ENCODE peak calls at places on chromosomes 6 and 20, in six cellular contexts. One of them, this sample, is unnamed.

GRCh38 chr6:169722362-169723199 is 1.7 kb downstream of the PHF10 start:
- DNase-seq in astrocyte: peak; percentile 85
- DNase-seq in prostate gland: peak; percentile 43
- DNase-seq in H9: peak; percentile 34
- DNase-seq in left ventricle myocardium inferior: peak; percentile 42
- DNase-seq in psoas muscle: peak; percentile 33
- DNase-seq in this sample: peak; percentile 61

GRCh38 chr6:23073851-23074250 is 504.5 kb downstream of the HDGFL1 start:
- DNase-seq in H9: no peak
- DNase-seq in prostate gland: no peak
- DNase-seq in left ventricle myocardium inferior: no peak
- DNase-seq in psoas muscle: no peak
- DNase-seq in astrocyte: no peak
- DNase-seq in this sample: no peak

GRCh38 chr6:117483004-117483644 is 650 bp downstream of the DCBLD1 start:
- DNase-seq in psoas muscle: peak; percentile 64
- DNase-seq in left ventricle myocardium inferior: peak; percentile 66
- DNase-seq in astrocyte: no peak
- DNase-seq in prostate gland: peak; percentile 33
- DNase-seq in H9: peak; percentile 62
- DNase-seq in this sample: no peak

GRCh38 chr6:170284126-170284773 is 6.6 kb downstream of the DLL1 start:
- DNase-seq in psoas muscle: no peak
- DNase-seq in prostate gland: no peak
- DNase-seq in left ventricle myocardium inferior: no peak
- DNase-seq in astrocyte: no peak
- DNase-seq in H9: no peak
- DNase-seq in this sample: no peak

GRCh38 chr20:19890358-19891117 is 126.6 kb upstream of the NAA20 start:
- DNase-seq in psoas muscle: no peak
- DNase-seq in H9: no peak
- DNase-seq in left ventricle myocardium inferior: no peak
- DNase-seq in prostate gland: no peak
- DNase-seq in astrocyte: no peak
- DNase-seq in this sample: no peak

GRCh38 chr6:3946779-3947178 is 97.6 kb downstream of the FAM50B start:
- DNase-seq in astrocyte: no peak
- DNase-seq in left ventricle myocardium inferior: no peak
- DNase-seq in H9: peak; percentile 52
- DNase-seq in psoas muscle: no peak
- DNase-seq in prostate gland: no peak
- DNase-seq in this sample: no peak

GRCh38 chr6:13810688-13811446 is 3.5 kb downstream of the MCUR1 start:
- DNase-seq in left ventricle myocardium inferior: no peak
- DNase-seq in psoas muscle: no peak
- DNase-seq in prostate gland: no peak
- DNase-seq in H9: no peak
- DNase-seq in astrocyte: no peak
- DNase-seq in this sample: no peak

GRCh38 chr6:153015094-153015645 is 12.7 kb upstream of the MTRF1L start:
- DNase-seq in H9: no peak
- DNase-seq in left ventricle myocardium inferior: no peak
- DNase-seq in psoas muscle: no peak
- DNase-seq in prostate gland: no peak
- DNase-seq in astrocyte: no peak
- DNase-seq in this sample: no peak

DNA sequence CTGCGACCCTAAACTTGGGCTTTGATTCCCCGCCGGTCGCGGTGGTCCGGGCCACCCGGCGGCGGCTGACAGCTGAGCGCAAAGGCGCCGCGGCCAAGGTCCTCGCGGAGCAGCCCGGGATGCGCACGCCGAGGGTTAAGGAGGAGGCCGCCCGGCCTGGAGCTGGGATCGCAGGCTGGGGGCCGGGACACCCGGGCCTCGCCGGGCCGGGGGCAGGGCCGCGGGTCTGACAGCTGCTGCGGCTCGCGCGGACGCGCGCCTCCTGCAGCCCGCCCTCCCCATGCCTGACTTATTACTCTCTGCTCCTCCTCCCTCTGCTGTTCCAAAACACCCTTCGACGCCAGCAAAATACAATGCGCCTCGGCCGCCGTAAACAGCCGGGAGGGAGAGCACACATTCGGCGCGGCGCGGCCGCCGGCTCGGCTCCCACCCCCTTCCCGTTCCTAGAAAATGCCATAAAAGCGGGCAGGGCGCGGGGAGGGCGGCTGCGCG is 743 bp downstream of the BACH2 start:
- DNase-seq in prostate gland: peak; percentile 71
- DNase-seq in astrocyte: peak; percentile 71
- DNase-seq in psoas muscle: peak; percentile 71
- DNase-seq in H9: peak; percentile 56
- DNase-seq in left ventricle myocardium inferior: peak; percentile 61
- DNase-seq in this sample: peak; percentile 45
- H3K27me3 ChIP-seq in prostate gland: no peaks in the 10 kb centered on the region
- H3K27me3 ChIP-seq in astrocyte: peaks cover 11% of the 10 kb centered on the region
- H3K27me3 ChIP-seq in psoas muscle: no peaks in the 10 kb centered on the region
- H3K27me3 ChIP-seq in H9: peaks cover 18% of the 10 kb centered on the region
- H3K27me3 ChIP-seq in left ventricle myocardium inferior: no peaks in the 10 kb centered on the region
- H3K27me3 ChIP-seq in this sample: peaks cover 27% of the 10 kb centered on the region

GRCh38 chr20:32444474-32445220 is 86.5 kb downstream of the ASXL1 start:
- DNase-seq in left ventricle myocardium inferior: no peak
- DNase-seq in prostate gland: no peak
- DNase-seq in psoas muscle: no peak
- DNase-seq in H9: peak; percentile 20
- DNase-seq in astrocyte: no peak
- DNase-seq in this sample: no peak

GRCh38 chr20:32441638-32442037 is 83.5 kb downstream of the ASXL1 start:
- DNase-seq in psoas muscle: no peak
- DNase-seq in H9: no peak
- DNase-seq in left ventricle myocardium inferior: no peak
- DNase-seq in prostate gland: no peak
- DNase-seq in astrocyte: no peak
- DNase-seq in this sample: no peak

GRCh38 chr20:32445539-32446273 is 87.6 kb downstream of the ASXL1 start:
- DNase-seq in astrocyte: no peak
- DNase-seq in H9: peak; percentile 34
- DNase-seq in psoas muscle: no peak
- DNase-seq in left ventricle myocardium inferior: no peak
- DNase-seq in prostate gland: no peak
- DNase-seq in this sample: no peak

GRCh38 chr20:32442630-32443029 is 84.5 kb downstream of the ASXL1 start:
- DNase-seq in H9: no peak
- DNase-seq in psoas muscle: no peak
- DNase-seq in left ventricle myocardium inferior: no peak
- DNase-seq in astrocyte: no peak
- DNase-seq in prostate gland: no peak
- DNase-seq in this sample: no peak

GRCh38 chr20:32443386-32443974 is 85.3 kb downstream of the ASXL1 start:
- DNase-seq in prostate gland: no peak
- DNase-seq in psoas muscle: no peak
- DNase-seq in H9: no peak
- DNase-seq in astrocyte: no peak
- DNase-seq in left ventricle myocardium inferior: no peak
- DNase-seq in this sample: no peak
- TF ChIP-seq CTCF in prostate gland: no peak
- TF ChIP-seq CTCF in psoas muscle: no peak
- TF ChIP-seq CTCF in H9: no peak
- TF ChIP-seq CTCF in astrocyte: no peak
- TF ChIP-seq CTCF in left ventricle myocardium inferior: no peak
- TF ChIP-seq CTCF in this sample: no peak

GRCh38 chr20:63139369-63139768 is 76.6 kb downstream of the YTHDF1 start:
- DNase-seq in psoas muscle: no peak
- DNase-seq in astrocyte: no peak
- DNase-seq in left ventricle myocardium inferior: no peak
- DNase-seq in H9: no peak
- DNase-seq in prostate gland: no peak
- DNase-seq in this sample: no peak

GRCh38 chr20:63140683-63141433 is 75.1 kb downstream of the YTHDF1 start:
- DNase-seq in prostate gland: no peak
- DNase-seq in H9: no peak
- DNase-seq in psoas muscle: peak; percentile 7
- DNase-seq in left ventricle myocardium inferior: no peak
- DNase-seq in astrocyte: no peak
- DNase-seq in this sample: no peak

GRCh38 chr20:63142933-63143332 is 73.0 kb downstream of the YTHDF1 start:
- DNase-seq in prostate gland: no peak
- DNase-seq in left ventricle myocardium inferior: no peak
- DNase-seq in psoas muscle: no peak
- DNase-seq in H9: no peak
- DNase-seq in astrocyte: no peak
- DNase-seq in this sample: no peak

GRCh38 chr20:63139856-63140255 is 76.1 kb downstream of the YTHDF1 start:
- DNase-seq in left ventricle myocardium inferior: no peak
- DNase-seq in psoas muscle: no peak
- DNase-seq in astrocyte: no peak
- DNase-seq in prostate gland: no peak
- DNase-seq in H9: no peak
- DNase-seq in this sample: no peak

DNA sequence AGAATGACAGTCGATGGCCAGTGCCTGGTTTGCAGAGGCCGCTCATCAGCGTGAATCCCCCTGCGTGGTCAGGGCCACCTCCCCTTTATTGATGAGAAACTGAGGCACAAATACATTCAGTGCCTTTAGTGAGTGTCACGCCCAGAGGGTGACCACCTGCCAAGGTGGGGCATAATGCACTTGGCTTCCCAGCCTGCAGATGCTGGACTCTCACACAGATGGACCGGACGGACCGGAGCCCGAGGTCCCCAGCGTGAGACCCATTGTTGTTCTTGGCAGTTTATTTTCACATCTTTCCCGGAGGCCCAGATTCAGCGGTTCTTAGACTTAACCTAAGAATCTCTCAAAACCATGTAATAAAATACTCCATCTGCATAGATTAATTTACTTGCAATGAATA is 74.4 kb downstream of the YTHDF1 start:
- DNase-seq in psoas muscle: peak; percentile 3
- DNase-seq in astrocyte: no peak
- DNase-seq in left ventricle myocardium inferior: no peak
- DNase-seq in prostate gland: no peak
- DNase-seq in H9: no peak
- DNase-seq in this sample: no peak
- H3K27me3 ChIP-seq in psoas muscle: peaks cover 75% of the 10 kb centered on the region
- H3K27me3 ChIP-seq in astrocyte: peaks cover 29% of the 10 kb centered on the region
- H3K27me3 ChIP-seq in left ventricle myocardium inferior: peaks cover 85% of the 10 kb centered on the region
- H3K27me3 ChIP-seq in prostate gland: no peaks in the 10 kb centered on the region
- H3K27me3 ChIP-seq in H9: no peaks in the 10 kb centered on the region
- H3K27me3 ChIP-seq in this sample: no peaks in the 10 kb centered on the region

GRCh38 chr6:36735110-36735971 is 37.7 kb downstream of the RAB44 start:
- DNase-seq in left ventricle myocardium inferior: peak; percentile 87
- DNase-seq in prostate gland: peak; percentile 75
- DNase-seq in psoas muscle: peak; percentile 85
- DNase-seq in H9: no peak
- DNase-seq in astrocyte: peak; percentile 69
- DNase-seq in this sample: peak; percentile 53
- TF ChIP-seq CTCF in left ventricle myocardium inferior: peak; percentile 16
- TF ChIP-seq CTCF in prostate gland: no peak
- TF ChIP-seq CTCF in psoas muscle: no peak
- TF ChIP-seq CTCF in H9: no peak
- TF ChIP-seq CTCF in astrocyte: no peak
- TF ChIP-seq CTCF in this sample: peak; percentile 19

DNA sequence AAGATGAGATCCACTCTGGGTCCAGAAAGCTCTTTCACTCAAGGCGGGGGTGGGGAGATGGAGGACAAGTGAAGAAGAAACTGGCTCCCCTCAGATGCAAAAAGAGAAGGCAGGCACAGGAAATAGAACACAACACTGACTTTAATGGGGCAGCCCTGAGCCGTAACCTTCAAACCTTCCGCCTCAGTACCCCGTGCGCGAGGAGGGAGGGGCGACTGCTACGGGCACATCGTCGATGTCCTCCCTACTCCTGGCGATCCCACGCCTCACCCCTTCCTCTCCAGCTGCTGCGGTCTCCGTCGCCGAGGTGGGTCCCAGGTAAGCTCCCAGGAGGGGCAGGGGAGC is 3.9 kb downstream of the SPEF1 start:
- DNase-seq in left ventricle myocardium inferior: no peak
- DNase-seq in H9: no peak
- DNase-seq in psoas muscle: no peak
- DNase-seq in astrocyte: no peak
- DNase-seq in prostate gland: no peak
- DNase-seq in this sample: no peak
- H3K27me3 ChIP-seq in left ventricle myocardium inferior: no peaks in the 10 kb centered on the region
- H3K27me3 ChIP-seq in H9: peaks cover 2% of the 10 kb centered on the region
- H3K27me3 ChIP-seq in psoas muscle: peaks cover 17% of the 10 kb centered on the region
- H3K27me3 ChIP-seq in astrocyte: peaks cover 5% of the 10 kb centered on the region
- H3K27me3 ChIP-seq in prostate gland: no peaks in the 10 kb centered on the region
- H3K27me3 ChIP-seq in this sample: peaks cover 8% of the 10 kb centered on the region